ENCODE peak calls at places on chromosomes 7 and 10, in five cellular contexts. V is neuronal stem cell, R is IMR-90, I is H9, F is mesendoderm. E is an unnamed sample.

GRCh38 chr10:132360766-132361447 is 28.9 kb downstream of the LRRC27 start:
- DNase-seq in I (peak; percentile 77), R (no peak), V (no peak), F (peak; percentile 25), E (no peak)

GRCh38 chr7:141460781-141461715 is 90.2 kb upstream of the AGK start:
- DNase-seq in V (no peak), F (no peak), R (no peak), I (no peak), E (no peak)

GRCh38 chr10:50653142-50653541 is 29.4 kb upstream of the SGMS1 start:
- DNase-seq in I (no peak), V (no peak), R (peak; percentile 47), F (no peak), E (peak; percentile 28)

GRCh38 chr7:43869898-43870240 is 552 bp upstream of the MRPS24 start:
- DNase-seq in I (no peak), V (no peak), R (peak; percentile 96), F (peak; percentile 65), E (peak; percentile 96)

GRCh38 chr10:104520653-104521052 is 120.4 kb upstream of the SORCS3 start:
- DNase-seq in F (no peak), R (no peak), V (no peak), I (no peak), E (no peak)

GRCh38 chr7:55050286-55050685 is 31.5 kb downstream of the EGFR start:
- DNase-seq in F (no peak), R (no peak), I (no peak), V (no peak), E (no peak)

GRCh38 chr10:82564353-82565218 is 689.6 kb downstream of the NRG3 start:
- DNase-seq in V (no peak), R (no peak), F (no peak), I (no peak), E (peak; percentile 3)

GRCh38 chr10:20743935-20744334 is 153.2 kb downstream of the NEBL start:
- DNase-seq in R (no peak), I (no peak), V (no peak), F (peak; percentile 22), E (no peak)

GRCh38 chr7:29859491-29860180 is 53.3 kb downstream of the WIPF3 start:
- DNase-seq in F (no peak), V (no peak), I (no peak), R (no peak), E (no peak)

GRCh38 chr10:17023386-17024298 is 106.0 kb downstream of the CUBN start:
- DNase-seq in V (no peak), R (peak; percentile 99), I (peak; percentile 37), F (peak; percentile 93), E (peak; percentile 99)

GRCh38 chr7:78018541-78019456 is 220.2 kb downstream of the PHTF2 start:
- DNase-seq in F (peak; percentile 36), V (no peak), I (no peak), R (peak; percentile 43), E (peak; percentile 40)

GRCh38 chr10:6494934-6495592 is 85.0 kb downstream of the PRKCQ start:
- DNase-seq in I (no peak), F (no peak), V (no peak), R (no peak), E (no peak)

GRCh38 chr10:118908487-118909280 is 120.8 kb upstream of the NANOS1 start:
- DNase-seq in V (no peak), I (no peak), R (no peak), F (peak; percentile 8), E (no peak)

GRCh38 chr7:130970696-130971095 is 236.7 kb upstream of the KLF14 start:
- DNase-seq in I (no peak), V (no peak), R (peak; percentile 45), F (no peak), E (peak; percentile 41)

GRCh38 chr7:155731375-155731774 is 80.9 kb downstream of the SHH start:
- DNase-seq in F (no peak), R (no peak), I (no peak), V (no peak), E (no peak)

GRCh38 chr7:26202019-26202985 is 757 bp downstream of the CBX3 start:
- DNase-seq in F (no peak), R (no peak), I (no peak), V (no peak), E (no peak)

GRCh38 chr7:99553039-99553438 is 1.1 kb upstream of the FAM200A start:
- DNase-seq in R (no peak), I (no peak), F (no peak), V (no peak), E (no peak)

GRCh38 chr7:157406971-157407370 is 70.2 kb downstream of the DNAJB6 start:
- DNase-seq in V (no peak), I (no peak), R (no peak), F (no peak), E (no peak)

GRCh38 chr7:120725376-120726039 is 132.4 kb downstream of the TSPAN12 start:
- DNase-seq in I (no peak), V (no peak), F (peak; percentile 55), R (peak; percentile 45), E (peak; percentile 55)

GRCh38 chr7:101690061-101690460 is 61.0 kb upstream of the MYL10 start:
- DNase-seq in R (no peak), I (no peak), F (no peak), V (no peak), E (no peak)

GRCh38 chr7:89332026-89332425 is 536.5 kb upstream of the TEX47 start:
- DNase-seq in I (no peak), F (no peak), V (no peak), R (no peak), E (no peak)

GRCh38 chr7:38881947-38882684 is 26.9 kb downstream of the VPS41 start:
- DNase-seq in R (no peak), V (no peak), F (no peak), I (no peak), E (no peak)

GRCh38 chr10:123621492-123621891 is 44.7 kb upstream of the GPR26 start:
- DNase-seq in I (no peak), F (no peak), R (no peak), V (no peak), E (no peak)

GRCh38 chr7:46259947-46260346 is 338.9 kb upstream of the IGFBP3 start:
- DNase-seq in F (no peak), I (no peak), R (no peak), V (no peak), E (peak; percentile 3)

GRCh38 chr7:106568680-106569499 is 92.1 kb downstream of the CCDC71L start:
- DNase-seq in V (no peak), I (peak; percentile 40), F (peak; percentile 94), R (peak; percentile 85), E (peak; percentile 73)

GRCh38 chr7:94662548-94662947 is 6.6 kb upstream of the SGCE start:
- DNase-seq in I (no peak), R (no peak), F (no peak), V (no peak), E (no peak)

GRCh38 chr7:513521-514166 is 6.0 kb downstream of the PDGFA start:
- DNase-seq in R (peak; percentile 54), V (no peak), I (no peak), F (no peak), E (peak; percentile 28)

GRCh38 chr10:124680675-124681074 is 63.5 kb downstream of the FAM53B start:
- DNase-seq in I (no peak), R (peak; percentile 32), V (no peak), F (no peak), E (peak; percentile 39)

GRCh38 chr7:130890176-130891020 is 156.4 kb upstream of the KLF14 start:
- DNase-seq in R (no peak), V (no peak), F (no peak), I (no peak), E (peak; percentile 78)

GRCh38 chr10:95566121-95566520 is 5.0 kb upstream of the SORBS1 start:
- DNase-seq in R (no peak), V (no peak), I (no peak), F (no peak), E (no peak)

DNA sequence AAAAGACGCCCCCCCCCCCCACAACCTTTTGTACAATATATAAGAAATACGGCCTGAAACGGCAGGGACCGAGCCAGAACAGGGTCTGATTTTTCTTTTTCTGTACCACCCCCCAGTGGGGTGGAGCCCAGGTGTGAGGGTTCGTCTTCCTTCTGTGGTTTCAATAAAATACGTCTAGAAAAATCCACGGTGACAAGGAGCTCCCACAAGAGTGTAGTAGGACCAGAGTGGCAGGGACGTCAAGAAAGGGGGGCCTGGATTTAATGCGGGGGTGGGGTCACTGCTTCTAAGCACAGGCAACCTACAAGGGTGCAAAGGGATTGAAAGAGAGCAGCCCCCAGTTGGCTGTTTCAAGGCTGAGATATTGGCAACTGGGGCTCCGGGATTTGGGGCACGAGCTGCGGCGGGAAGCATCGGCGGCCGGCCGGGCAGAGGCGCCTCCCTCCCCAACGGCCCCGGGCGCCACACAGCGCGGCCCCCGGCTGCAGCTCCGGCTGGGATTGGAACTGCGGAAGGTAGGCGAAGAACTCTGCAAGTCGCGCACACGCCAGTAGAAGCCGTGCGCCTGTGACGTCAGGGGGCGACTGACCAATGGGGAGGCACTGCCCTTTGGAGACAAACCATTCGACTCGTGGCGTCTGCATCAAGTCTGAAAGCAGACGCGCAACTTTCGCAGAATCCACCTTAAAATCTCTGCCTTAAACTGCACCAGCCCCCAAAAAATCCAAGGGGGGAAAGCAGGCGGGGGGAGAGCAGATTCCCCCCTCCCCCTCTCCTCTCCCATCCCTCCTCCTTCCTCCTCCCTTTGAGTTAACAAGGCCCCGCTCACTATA is at the start of gene DLX6:
- DNase-seq in R (peak; percentile 14), V (peak; percentile 81), I (peak; percentile 95), F (peak; percentile 97), E (no peak)
- H3K4me2 ChIP-seq in R (peak within 1 kb of the TSS; percentile 84), V (peak within 1 kb of the TSS; percentile 89), I (peak within 1 kb of the TSS; percentile 63), F (peak within 1 kb of the TSS; percentile 98), E (peak within 1 kb of the TSS; percentile 55)

GRCh38 chr7:74427974-74428373 is 25.7 kb upstream of the GTF2IRD1 start:
- DNase-seq in V (no peak), F (peak; percentile 59), I (no peak), R (no peak), E (no peak)

GRCh38 chr7:74424291-74424880 is 29.3 kb upstream of the GTF2IRD1 start:
- DNase-seq in V (no peak), R (no peak), I (no peak), F (no peak), E (no peak)

GRCh38 chr7:74430961-74431466 is 22.7 kb upstream of the GTF2IRD1 start:
- DNase-seq in F (peak; percentile 38), R (no peak), I (peak; percentile 58), V (no peak), E (no peak)

DNA sequence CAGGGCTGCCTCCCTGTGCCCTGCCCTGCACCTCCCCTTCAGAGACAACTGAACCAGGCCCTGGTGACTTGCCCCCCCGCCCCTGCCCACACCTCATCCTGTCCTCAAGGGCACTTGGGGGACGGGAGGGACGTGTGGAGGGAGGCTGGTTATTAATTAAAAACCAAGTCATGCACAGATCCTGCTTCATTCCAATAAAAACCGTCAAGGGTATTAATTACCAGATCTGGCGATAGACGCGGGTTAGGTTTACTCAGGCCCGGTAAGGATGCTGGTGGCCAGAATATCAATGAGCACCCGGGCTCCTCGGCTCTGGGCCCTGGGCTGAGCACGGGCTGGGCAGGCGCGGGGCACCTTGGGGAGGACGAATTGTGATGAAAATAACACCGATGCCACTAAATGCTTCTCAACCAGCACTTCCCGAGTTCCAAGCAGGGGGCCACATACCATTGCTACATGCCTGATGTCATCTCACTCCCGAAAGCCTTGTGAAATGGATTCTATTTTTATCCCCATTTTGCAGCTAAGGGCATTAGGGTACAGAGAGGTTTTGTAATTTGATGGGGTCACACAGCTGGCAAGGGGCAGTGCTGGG is 24.5 kb upstream of the GTF2IRD1 start:
- DNase-seq in F (peak; percentile 88), R (peak; percentile 75), I (peak; percentile 84), V (no peak), E (peak; percentile 88)
- H2BK5ac ChIP-seq in F (peak overlapping the region; percentile 20), R (no peak overlapping the region), I (no peak overlapping the region), V (no peak overlapping the region), E (peak overlapping the region; percentile 67)

GRCh38 chr10:79150444-79150754 is 81.6 kb downstream of the ZMIZ1 start:
- DNase-seq in I (no peak), R (no peak), F (no peak), V (no peak), E (no peak)
- H3K4me2 ChIP-seq in I (no peak overlapping the region), R (no peak overlapping the region), F (no peak overlapping the region), V (no peak overlapping the region), E (no peak overlapping the region)

GRCh38 chr10:60778214-60778977 is at the start of gene CDK1:
- DNase-seq in I (peak; percentile 99), V (peak; percentile 98), F (peak; percentile 100), R (peak; percentile 98), E (peak; percentile 99)
- H2BK5ac ChIP-seq in I (no peak within 1 kb of the TSS), V (peak within 1 kb of the TSS; percentile 94), F (peak within 1 kb of the TSS; percentile 65), R (peak within 1 kb of the TSS; percentile 69), E (no peak within 1 kb of the TSS)

E was measured in mesenchymal stem cell.